ENCODE peak calls at places on chromosome 14, in ten cellular contexts. One of them, this sample, is unnamed.

GRCh38 chr14:86712727-86713126 is 1182.8 kb downstream of the FLRT2 start:
- DNase-seq in choroid plexus epithelial cell: no peak
- DNase-seq in CD8-positive, alpha-beta T cell: no peak
- DNase-seq in fibroblast of the aortic adventitia: no peak
- DNase-seq in epithelial cell of esophagus: peak; percentile 4
- DNase-seq in Calu3: no peak
- DNase-seq in activated B cell treated with CpG ODN at 0.5 μM for 24 hours: no peak
- DNase-seq in activated CD8-positive, alpha-beta T cell treated with anti-CD3 and anti-CD28 coated beads for 36 hours: no peak
- DNase-seq in nephron progenitor cell: no peak
- DNase-seq in adrenal gland: no peak
- DNase-seq in this sample: no peak

GRCh38 chr14:35296505-35296904 is 4.3 kb downstream of the PSMA6 start:
- DNase-seq in activated B cell treated with CpG ODN at 0.5 μM for 24 hours: no peak
- DNase-seq in nephron progenitor cell: no peak
- DNase-seq in CD8-positive, alpha-beta T cell: no peak
- DNase-seq in fibroblast of the aortic adventitia: no peak
- DNase-seq in Calu3: no peak
- DNase-seq in choroid plexus epithelial cell: no peak
- DNase-seq in activated CD8-positive, alpha-beta T cell treated with anti-CD3 and anti-CD28 coated beads for 36 hours: no peak
- DNase-seq in adrenal gland: no peak
- DNase-seq in epithelial cell of esophagus: no peak
- DNase-seq in this sample: no peak

GRCh38 chr14:36724162-36724561 is 62.5 kb downstream of the PAX9 start:
- DNase-seq in activated CD8-positive, alpha-beta T cell treated with anti-CD3 and anti-CD28 coated beads for 36 hours: no peak
- DNase-seq in adrenal gland: no peak
- DNase-seq in choroid plexus epithelial cell: no peak
- DNase-seq in epithelial cell of esophagus: no peak
- DNase-seq in Calu3: no peak
- DNase-seq in fibroblast of the aortic adventitia: no peak
- DNase-seq in CD8-positive, alpha-beta T cell: no peak
- DNase-seq in nephron progenitor cell: no peak
- DNase-seq in activated B cell treated with CpG ODN at 0.5 μM for 24 hours: no peak
- DNase-seq in this sample: no peak

GRCh38 chr14:53982546-53982945 is 25.9 kb upstream of the BMP4 start:
- DNase-seq in activated CD8-positive, alpha-beta T cell treated with anti-CD3 and anti-CD28 coated beads for 36 hours: no peak
- DNase-seq in fibroblast of the aortic adventitia: no peak
- DNase-seq in choroid plexus epithelial cell: no peak
- DNase-seq in Calu3: no peak
- DNase-seq in CD8-positive, alpha-beta T cell: no peak
- DNase-seq in adrenal gland: no peak
- DNase-seq in epithelial cell of esophagus: no peak
- DNase-seq in nephron progenitor cell: no peak
- DNase-seq in activated B cell treated with CpG ODN at 0.5 μM for 24 hours: no peak
- DNase-seq in this sample: no peak

GRCh38 chr14:33259764-33260163 is 321.1 kb downstream of the NPAS3 start:
- DNase-seq in activated B cell treated with CpG ODN at 0.5 μM for 24 hours: no peak
- DNase-seq in epithelial cell of esophagus: no peak
- DNase-seq in choroid plexus epithelial cell: no peak
- DNase-seq in Calu3: no peak
- DNase-seq in CD8-positive, alpha-beta T cell: no peak
- DNase-seq in activated CD8-positive, alpha-beta T cell treated with anti-CD3 and anti-CD28 coated beads for 36 hours: no peak
- DNase-seq in adrenal gland: no peak
- DNase-seq in nephron progenitor cell: no peak
- DNase-seq in fibroblast of the aortic adventitia: no peak
- DNase-seq in this sample: no peak

GRCh38 chr14:31950760-31951637 is 126.1 kb upstream of the ARHGAP5 start:
- DNase-seq in epithelial cell of esophagus: peak; percentile 85
- DNase-seq in fibroblast of the aortic adventitia: peak; percentile 52
- DNase-seq in adrenal gland: peak; percentile 35
- DNase-seq in activated CD8-positive, alpha-beta T cell treated with anti-CD3 and anti-CD28 coated beads for 36 hours: no peak
- DNase-seq in choroid plexus epithelial cell: peak; percentile 53
- DNase-seq in Calu3: peak; percentile 56
- DNase-seq in activated B cell treated with CpG ODN at 0.5 μM for 24 hours: no peak
- DNase-seq in nephron progenitor cell: peak; percentile 67
- DNase-seq in CD8-positive, alpha-beta T cell: no peak
- DNase-seq in this sample: peak; percentile 53

GRCh38 chr14:85535916-85536834 is 6.2 kb downstream of the FLRT2 start:
- DNase-seq in choroid plexus epithelial cell: peak; percentile 76
- DNase-seq in fibroblast of the aortic adventitia: peak; percentile 79
- DNase-seq in Calu3: no peak
- DNase-seq in activated B cell treated with CpG ODN at 0.5 μM for 24 hours: no peak
- DNase-seq in adrenal gland: peak; percentile 39
- DNase-seq in epithelial cell of esophagus: peak; percentile 62
- DNase-seq in activated CD8-positive, alpha-beta T cell treated with anti-CD3 and anti-CD28 coated beads for 36 hours: no peak
- DNase-seq in CD8-positive, alpha-beta T cell: no peak
- DNase-seq in nephron progenitor cell: no peak
- DNase-seq in this sample: no peak

GRCh38 chr14:72613196-72613974 is 280.5 kb downstream of the DPF3 start:
- DNase-seq in nephron progenitor cell: no peak
- DNase-seq in choroid plexus epithelial cell: peak; percentile 26
- DNase-seq in epithelial cell of esophagus: peak; percentile 20
- DNase-seq in CD8-positive, alpha-beta T cell: no peak
- DNase-seq in adrenal gland: peak; percentile 95
- DNase-seq in activated B cell treated with CpG ODN at 0.5 μM for 24 hours: no peak
- DNase-seq in activated CD8-positive, alpha-beta T cell treated with anti-CD3 and anti-CD28 coated beads for 36 hours: no peak
- DNase-seq in fibroblast of the aortic adventitia: peak; percentile 27
- DNase-seq in Calu3: no peak
- DNase-seq in this sample: peak; percentile 4

DNA sequence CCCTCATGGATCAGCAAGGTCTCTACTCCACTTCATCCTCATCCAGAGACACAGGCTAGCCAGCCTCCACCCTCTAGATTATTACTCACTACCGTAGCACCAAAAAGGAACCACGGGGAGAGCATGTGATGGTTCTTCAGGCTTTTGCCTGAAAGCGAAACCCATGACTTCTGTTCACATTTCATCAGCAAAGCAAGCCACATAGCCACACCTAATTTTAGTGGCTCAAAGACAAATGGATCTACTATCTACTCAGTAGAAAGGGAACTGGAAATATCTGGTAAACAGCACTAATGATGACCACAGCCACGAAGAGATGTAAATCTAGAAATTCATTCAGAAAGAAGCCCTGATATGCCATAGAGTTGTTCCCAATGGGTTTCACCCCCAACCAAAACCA is 51.4 kb downstream of the VCPKMT start:
- DNase-seq in Calu3: no peak
- DNase-seq in activated CD8-positive, alpha-beta T cell treated with anti-CD3 and anti-CD28 coated beads for 36 hours: peak; percentile 85
- DNase-seq in epithelial cell of esophagus: peak; percentile 60
- DNase-seq in fibroblast of the aortic adventitia: peak; percentile 71
- DNase-seq in activated B cell treated with CpG ODN at 0.5 μM for 24 hours: no peak
- DNase-seq in CD8-positive, alpha-beta T cell: peak; percentile 67
- DNase-seq in choroid plexus epithelial cell: peak; percentile 66
- DNase-seq in adrenal gland: peak; percentile 58
- DNase-seq in nephron progenitor cell: no peak
- DNase-seq in this sample: no peak
- TF ChIP-seq CTCF in Calu3: no peak
- TF ChIP-seq CTCF in activated CD8-positive, alpha-beta T cell treated with anti-CD3 and anti-CD28 coated beads for 36 hours: no peak
- TF ChIP-seq CTCF in epithelial cell of esophagus: no peak
- TF ChIP-seq CTCF in fibroblast of the aortic adventitia: no peak
- TF ChIP-seq CTCF in activated B cell treated with CpG ODN at 0.5 μM for 24 hours: no peak
- TF ChIP-seq CTCF in CD8-positive, alpha-beta T cell: no peak
- TF ChIP-seq CTCF in choroid plexus epithelial cell: no peak
- TF ChIP-seq CTCF in adrenal gland: no peak
- TF ChIP-seq CTCF in nephron progenitor cell: no peak
- TF ChIP-seq CTCF in this sample: no peak

GRCh38 chr14:99525699-99526080 is 44.5 kb downstream of the CCNK start:
- DNase-seq in nephron progenitor cell: no peak
- DNase-seq in epithelial cell of esophagus: no peak
- DNase-seq in fibroblast of the aortic adventitia: no peak
- DNase-seq in activated CD8-positive, alpha-beta T cell treated with anti-CD3 and anti-CD28 coated beads for 36 hours: no peak
- DNase-seq in Calu3: no peak
- DNase-seq in adrenal gland: no peak
- DNase-seq in choroid plexus epithelial cell: no peak
- DNase-seq in CD8-positive, alpha-beta T cell: no peak
- DNase-seq in activated B cell treated with CpG ODN at 0.5 μM for 24 hours: no peak
- DNase-seq in this sample: no peak

GRCh38 chr14:99523661-99524050 is 42.4 kb downstream of the CCNK start:
- DNase-seq in CD8-positive, alpha-beta T cell: no peak
- DNase-seq in choroid plexus epithelial cell: no peak
- DNase-seq in activated CD8-positive, alpha-beta T cell treated with anti-CD3 and anti-CD28 coated beads for 36 hours: no peak
- DNase-seq in nephron progenitor cell: no peak
- DNase-seq in adrenal gland: no peak
- DNase-seq in fibroblast of the aortic adventitia: no peak
- DNase-seq in Calu3: no peak
- DNase-seq in activated B cell treated with CpG ODN at 0.5 μM for 24 hours: no peak
- DNase-seq in epithelial cell of esophagus: no peak
- DNase-seq in this sample: no peak

GRCh38 chr14:99524091-99524661 is 43.0 kb downstream of the CCNK start:
- DNase-seq in activated CD8-positive, alpha-beta T cell treated with anti-CD3 and anti-CD28 coated beads for 36 hours: no peak
- DNase-seq in epithelial cell of esophagus: no peak
- DNase-seq in adrenal gland: no peak
- DNase-seq in nephron progenitor cell: peak; percentile 4
- DNase-seq in choroid plexus epithelial cell: no peak
- DNase-seq in Calu3: no peak
- DNase-seq in CD8-positive, alpha-beta T cell: no peak
- DNase-seq in activated B cell treated with CpG ODN at 0.5 μM for 24 hours: no peak
- DNase-seq in fibroblast of the aortic adventitia: peak; percentile 27
- DNase-seq in this sample: no peak

GRCh38 chr14:99522934-99523660 is 41.9 kb downstream of the CCNK start:
- DNase-seq in epithelial cell of esophagus: no peak
- DNase-seq in Calu3: no peak
- DNase-seq in adrenal gland: peak; percentile 43
- DNase-seq in activated B cell treated with CpG ODN at 0.5 μM for 24 hours: no peak
- DNase-seq in fibroblast of the aortic adventitia: peak; percentile 61
- DNase-seq in choroid plexus epithelial cell: peak; percentile 38
- DNase-seq in nephron progenitor cell: peak; percentile 68
- DNase-seq in CD8-positive, alpha-beta T cell: no peak
- DNase-seq in activated CD8-positive, alpha-beta T cell treated with anti-CD3 and anti-CD28 coated beads for 36 hours: no peak
- DNase-seq in this sample: no peak

DNA sequence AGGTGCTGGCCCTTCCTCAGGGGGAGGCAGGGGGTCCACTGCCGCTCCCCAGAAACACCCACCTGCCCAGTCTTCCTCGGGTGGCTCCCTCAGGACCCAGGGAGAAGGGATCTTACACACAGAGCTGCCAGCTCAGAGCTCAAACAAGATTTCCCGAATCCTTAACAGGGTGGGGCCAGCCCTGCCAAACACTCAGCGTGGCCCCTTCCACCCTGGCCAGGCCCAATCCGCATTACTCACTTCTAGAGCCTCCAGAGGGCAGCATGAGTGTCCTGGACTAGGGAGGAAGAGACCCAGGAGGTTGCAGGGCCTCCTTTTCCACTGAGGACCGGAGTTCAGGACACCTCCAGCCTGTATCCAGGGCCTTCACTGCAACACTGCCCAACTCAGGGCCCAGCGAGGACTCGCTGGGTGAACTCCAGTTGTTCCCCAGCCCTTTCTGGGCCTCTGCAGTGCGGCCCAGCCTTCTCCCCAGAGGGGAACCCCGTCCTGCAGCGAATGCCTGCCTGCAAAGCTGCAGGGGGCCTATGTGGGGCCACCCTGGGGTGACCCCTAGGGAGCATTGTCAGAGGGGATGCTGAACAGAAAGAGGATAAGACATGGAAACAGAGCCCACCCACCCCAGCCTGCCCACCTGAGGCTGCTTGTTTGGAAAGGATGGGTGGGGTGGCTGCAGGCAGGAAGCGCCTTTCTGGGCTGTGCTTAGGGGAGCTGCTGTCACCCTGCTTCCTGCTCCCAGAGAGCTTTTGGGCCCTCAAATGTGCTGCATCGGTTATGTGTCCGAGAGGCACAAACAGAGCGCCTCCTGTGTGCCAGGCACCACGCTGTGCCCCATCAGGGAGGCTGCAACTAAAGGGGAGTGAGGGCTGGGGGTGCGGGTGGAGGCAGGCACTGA is 43.8 kb downstream of the CCNK start:
- DNase-seq in adrenal gland: peak; percentile 33
- DNase-seq in fibroblast of the aortic adventitia: peak; percentile 69
- DNase-seq in activated B cell treated with CpG ODN at 0.5 μM for 24 hours: no peak
- DNase-seq in nephron progenitor cell: no peak
- DNase-seq in activated CD8-positive, alpha-beta T cell treated with anti-CD3 and anti-CD28 coated beads for 36 hours: peak; percentile 17
- DNase-seq in Calu3: peak; percentile 35
- DNase-seq in epithelial cell of esophagus: peak; percentile 60
- DNase-seq in CD8-positive, alpha-beta T cell: no peak
- DNase-seq in choroid plexus epithelial cell: peak; percentile 54
- DNase-seq in this sample: no peak
- TF ChIP-seq CTCF in adrenal gland: no peak
- TF ChIP-seq CTCF in fibroblast of the aortic adventitia: peak; percentile 47
- TF ChIP-seq CTCF in activated B cell treated with CpG ODN at 0.5 μM for 24 hours: no peak
- TF ChIP-seq CTCF in nephron progenitor cell: no peak
- TF ChIP-seq CTCF in activated CD8-positive, alpha-beta T cell treated with anti-CD3 and anti-CD28 coated beads for 36 hours: no peak
- TF ChIP-seq CTCF in Calu3: no peak
- TF ChIP-seq CTCF in epithelial cell of esophagus: peak; percentile 44
- TF ChIP-seq CTCF in CD8-positive, alpha-beta T cell: no peak
- TF ChIP-seq CTCF in choroid plexus epithelial cell: peak; percentile 59
- TF ChIP-seq CTCF in this sample: peak; percentile 21

GRCh38 chr14:69684461-69685183 is 73.2 kb downstream of the SUSD6 start:
- DNase-seq in CD8-positive, alpha-beta T cell: no peak
- DNase-seq in epithelial cell of esophagus: peak; percentile 16
- DNase-seq in activated CD8-positive, alpha-beta T cell treated with anti-CD3 and anti-CD28 coated beads for 36 hours: no peak
- DNase-seq in activated B cell treated with CpG ODN at 0.5 μM for 24 hours: no peak
- DNase-seq in nephron progenitor cell: no peak
- DNase-seq in Calu3: no peak
- DNase-seq in adrenal gland: peak; percentile 65
- DNase-seq in fibroblast of the aortic adventitia: no peak
- DNase-seq in choroid plexus epithelial cell: no peak
- DNase-seq in this sample: no peak

GRCh38 chr14:69685716-69686115 is 74.3 kb downstream of the SUSD6 start:
- DNase-seq in adrenal gland: peak; percentile 85
- DNase-seq in fibroblast of the aortic adventitia: peak; percentile 71
- DNase-seq in CD8-positive, alpha-beta T cell: no peak
- DNase-seq in activated CD8-positive, alpha-beta T cell treated with anti-CD3 and anti-CD28 coated beads for 36 hours: peak; percentile 54
- DNase-seq in activated B cell treated with CpG ODN at 0.5 μM for 24 hours: no peak
- DNase-seq in epithelial cell of esophagus: peak; percentile 79
- DNase-seq in Calu3: no peak
- DNase-seq in nephron progenitor cell: no peak
- DNase-seq in choroid plexus epithelial cell: peak; percentile 88
- DNase-seq in this sample: no peak

GRCh38 chr14:69685217-69685616 is 73.8 kb downstream of the SUSD6 start:
- DNase-seq in fibroblast of the aortic adventitia: no peak
- DNase-seq in CD8-positive, alpha-beta T cell: peak; percentile 25
- DNase-seq in epithelial cell of esophagus: peak; percentile 99
- DNase-seq in adrenal gland: no peak
- DNase-seq in choroid plexus epithelial cell: no peak
- DNase-seq in activated B cell treated with CpG ODN at 0.5 μM for 24 hours: no peak
- DNase-seq in nephron progenitor cell: no peak
- DNase-seq in Calu3: no peak
- DNase-seq in activated CD8-positive, alpha-beta T cell treated with anti-CD3 and anti-CD28 coated beads for 36 hours: peak; percentile 87
- DNase-seq in this sample: no peak

GRCh38 chr14:69690042-69690441 is 76.9 kb upstream of the SRSF5 start:
- DNase-seq in CD8-positive, alpha-beta T cell: no peak
- DNase-seq in epithelial cell of esophagus: no peak
- DNase-seq in fibroblast of the aortic adventitia: no peak
- DNase-seq in nephron progenitor cell: no peak
- DNase-seq in activated B cell treated with CpG ODN at 0.5 μM for 24 hours: no peak
- DNase-seq in adrenal gland: no peak
- DNase-seq in Calu3: no peak
- DNase-seq in choroid plexus epithelial cell: no peak
- DNase-seq in activated CD8-positive, alpha-beta T cell treated with anti-CD3 and anti-CD28 coated beads for 36 hours: no peak
- DNase-seq in this sample: no peak

DNA sequence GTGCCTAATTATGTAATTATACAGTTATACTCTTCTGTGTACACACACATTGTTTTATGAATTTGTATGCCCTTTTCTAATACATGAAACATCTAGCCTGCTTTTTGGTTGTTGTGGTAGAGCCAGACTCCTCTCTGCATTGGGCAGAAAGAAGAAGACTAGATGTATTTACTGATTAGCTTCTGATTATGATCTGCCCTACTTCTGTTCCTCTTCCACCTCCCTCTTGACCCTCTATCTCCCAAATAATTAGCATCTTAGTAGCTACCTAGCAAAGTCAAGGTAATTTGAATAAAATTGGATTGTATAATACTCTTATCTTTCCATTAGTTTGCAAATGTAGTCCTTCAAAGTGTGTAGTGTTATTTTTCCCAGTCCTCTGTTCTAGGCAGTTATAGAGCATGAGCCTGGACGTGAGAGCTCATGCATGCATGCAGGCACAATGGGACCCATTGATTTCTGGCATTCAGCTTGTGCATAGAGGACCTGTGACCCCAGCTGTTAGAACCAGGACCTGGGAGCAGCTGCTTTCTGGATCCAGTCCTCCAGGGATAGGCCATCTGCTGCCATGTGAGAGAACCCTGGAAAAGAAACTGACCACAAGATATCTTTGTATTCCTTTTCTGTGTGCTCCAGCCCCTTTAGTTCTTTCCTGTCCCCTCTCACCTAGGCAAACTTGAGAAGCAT is 76.7 kb downstream of the SUSD6 start:
- DNase-seq in activated B cell treated with CpG ODN at 0.5 μM for 24 hours: no peak
- DNase-seq in fibroblast of the aortic adventitia: no peak
- DNase-seq in epithelial cell of esophagus: no peak
- DNase-seq in choroid plexus epithelial cell: no peak
- DNase-seq in Calu3: no peak
- DNase-seq in nephron progenitor cell: no peak
- DNase-seq in adrenal gland: no peak
- DNase-seq in activated CD8-positive, alpha-beta T cell treated with anti-CD3 and anti-CD28 coated beads for 36 hours: no peak
- DNase-seq in CD8-positive, alpha-beta T cell: no peak
- DNase-seq in this sample: no peak
- TF ChIP-seq CTCF in activated B cell treated with CpG ODN at 0.5 μM for 24 hours: no peak
- TF ChIP-seq CTCF in fibroblast of the aortic adventitia: no peak
- TF ChIP-seq CTCF in epithelial cell of esophagus: no peak
- TF ChIP-seq CTCF in choroid plexus epithelial cell: no peak
- TF ChIP-seq CTCF in Calu3: no peak
- TF ChIP-seq CTCF in nephron progenitor cell: no peak
- TF ChIP-seq CTCF in adrenal gland: no peak
- TF ChIP-seq CTCF in activated CD8-positive, alpha-beta T cell treated with anti-CD3 and anti-CD28 coated beads for 36 hours: no peak
- TF ChIP-seq CTCF in CD8-positive, alpha-beta T cell: no peak
- TF ChIP-seq CTCF in this sample: no peak

DNA sequence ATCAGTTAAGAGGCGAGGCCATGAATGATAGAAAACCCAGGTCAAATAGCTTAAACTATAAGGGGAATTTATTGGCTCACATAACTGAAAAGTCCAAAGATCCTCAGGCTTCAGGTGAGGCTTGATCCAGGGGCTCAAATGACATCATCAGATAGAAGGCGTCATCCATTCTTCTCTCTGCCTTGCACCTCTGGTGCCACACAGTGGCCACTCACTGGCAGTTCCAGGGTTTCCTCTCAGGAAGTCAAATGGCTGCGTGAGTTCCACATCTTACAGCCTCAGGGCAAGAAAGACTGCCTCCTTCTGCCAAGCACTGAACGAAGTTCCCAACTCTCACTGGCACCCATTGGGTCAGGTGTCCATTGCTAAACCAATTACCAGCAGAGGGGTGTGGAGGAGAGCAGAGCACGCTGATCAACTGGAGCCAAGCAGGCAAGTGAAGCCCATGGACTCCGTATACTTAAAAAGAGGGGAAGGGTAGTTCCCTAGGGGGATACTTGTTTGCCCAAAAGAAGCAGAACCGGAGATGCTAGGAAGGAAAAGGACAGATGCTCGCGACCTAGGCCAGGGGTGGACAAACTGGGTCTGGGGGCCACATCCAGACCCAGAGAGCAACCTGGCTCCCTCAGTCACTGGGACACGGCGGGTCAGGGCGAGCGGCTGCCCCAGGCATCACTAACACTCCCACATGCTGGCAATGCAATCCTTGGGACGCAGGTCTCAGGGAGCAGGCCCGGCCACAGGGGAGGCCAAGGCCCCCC is 69.3 kb downstream of the SERPINA3 start:
- DNase-seq in activated CD8-positive, alpha-beta T cell treated with anti-CD3 and anti-CD28 coated beads for 36 hours: peak; percentile 18
- DNase-seq in Calu3: peak; percentile 58
- DNase-seq in activated B cell treated with CpG ODN at 0.5 μM for 24 hours: no peak
- DNase-seq in epithelial cell of esophagus: peak; percentile 28
- DNase-seq in choroid plexus epithelial cell: peak; percentile 81
- DNase-seq in CD8-positive, alpha-beta T cell: no peak
- DNase-seq in nephron progenitor cell: no peak
- DNase-seq in fibroblast of the aortic adventitia: peak; percentile 53
- DNase-seq in adrenal gland: peak; percentile 74
- DNase-seq in this sample: no peak
- TF ChIP-seq CTCF in activated CD8-positive, alpha-beta T cell treated with anti-CD3 and anti-CD28 coated beads for 36 hours: peak; percentile 19
- TF ChIP-seq CTCF in Calu3: peak; percentile 38
- TF ChIP-seq CTCF in activated B cell treated with CpG ODN at 0.5 μM for 24 hours: no peak
- TF ChIP-seq CTCF in epithelial cell of esophagus: peak; percentile 41
- TF ChIP-seq CTCF in choroid plexus epithelial cell: peak; percentile 93
- TF ChIP-seq CTCF in CD8-positive, alpha-beta T cell: no peak
- TF ChIP-seq CTCF in nephron progenitor cell: peak; percentile 32
- TF ChIP-seq CTCF in fibroblast of the aortic adventitia: peak; percentile 71
- TF ChIP-seq CTCF in adrenal gland: peak; percentile 61
- TF ChIP-seq CTCF in this sample: peak; percentile 46